ENCODE peak calls at places on chromosomes 2 and 18, in six cellular contexts. One of them, this sample, is unnamed. For H3K4me1, the result is how much of the 10 kb centered on the place peaks cover.

GRCh38 chr2:228652366-228652765 is 470.9 kb upstream of the SPHKAP start:
- DNase-seq in fibroblast of lung: no peak
- DNase-seq in heart left ventricle: no peak
- DNase-seq in mammary epithelial cell: no peak
- DNase-seq in effector memory CD4-positive, alpha-beta T cell: no peak
- DNase-seq in transverse colon: no peak
- DNase-seq in this sample: no peak

GRCh38 chr2:27735263-27735904 is 36.1 kb upstream of the MRPL33 start:
- DNase-seq in mammary epithelial cell: peak
- DNase-seq in heart left ventricle: peak
- DNase-seq in effector memory CD4-positive, alpha-beta T cell: peak
- DNase-seq in fibroblast of lung: peak
- DNase-seq in transverse colon: peak
- DNase-seq in this sample: peak

GRCh38 chr2:220445429-220446105 is 818.1 kb downstream of the SLC4A3 start:
- DNase-seq in effector memory CD4-positive, alpha-beta T cell: no peak
- DNase-seq in transverse colon: no peak
- DNase-seq in fibroblast of lung: no peak
- DNase-seq in heart left ventricle: no peak
- DNase-seq in mammary epithelial cell: no peak
- DNase-seq in this sample: no peak

GRCh38 chr2:217652761-217653160 is 350.0 kb downstream of the TNS1 start:
- DNase-seq in fibroblast of lung: no peak
- DNase-seq in mammary epithelial cell: no peak
- DNase-seq in transverse colon: no peak
- DNase-seq in effector memory CD4-positive, alpha-beta T cell: no peak
- DNase-seq in heart left ventricle: no peak
- DNase-seq in this sample: no peak

GRCh38 chr2:221767106-221767878 is 195.2 kb upstream of the EPHA4 start:
- DNase-seq in heart left ventricle: no peak
- DNase-seq in fibroblast of lung: peak
- DNase-seq in mammary epithelial cell: no peak
- DNase-seq in transverse colon: no peak
- DNase-seq in effector memory CD4-positive, alpha-beta T cell: no peak
- DNase-seq in this sample: no peak

GRCh38 chr2:21620771-21621170 is 497.0 kb downstream of the TDRD15 start:
- DNase-seq in transverse colon: no peak
- DNase-seq in heart left ventricle: no peak
- DNase-seq in effector memory CD4-positive, alpha-beta T cell: no peak
- DNase-seq in fibroblast of lung: no peak
- DNase-seq in mammary epithelial cell: no peak
- DNase-seq in this sample: no peak

GRCh38 chr2:10038123-10038522 is 5.2 kb upstream of the KLF11 start:
- DNase-seq in mammary epithelial cell: no peak
- DNase-seq in effector memory CD4-positive, alpha-beta T cell: no peak
- DNase-seq in heart left ventricle: peak
- DNase-seq in transverse colon: no peak
- DNase-seq in fibroblast of lung: no peak
- DNase-seq in this sample: no peak

GRCh38 chr18:62418258-62418657 is 93.1 kb downstream of the TNFRSF11A start:
- DNase-seq in mammary epithelial cell: no peak
- DNase-seq in fibroblast of lung: no peak
- DNase-seq in effector memory CD4-positive, alpha-beta T cell: no peak
- DNase-seq in transverse colon: no peak
- DNase-seq in heart left ventricle: no peak
- DNase-seq in this sample: peak

GRCh38 chr18:44625367-44625766 is 55.3 kb upstream of the SETBP1 start:
- DNase-seq in effector memory CD4-positive, alpha-beta T cell: no peak
- DNase-seq in heart left ventricle: no peak
- DNase-seq in fibroblast of lung: no peak
- DNase-seq in transverse colon: no peak
- DNase-seq in mammary epithelial cell: no peak
- DNase-seq in this sample: no peak

GRCh38 chr2:157178865-157179264 is 78.6 kb upstream of the GALNT5 start:
- DNase-seq in heart left ventricle: no peak
- DNase-seq in transverse colon: no peak
- DNase-seq in effector memory CD4-positive, alpha-beta T cell: no peak
- DNase-seq in mammary epithelial cell: no peak
- DNase-seq in fibroblast of lung: no peak
- DNase-seq in this sample: no peak

GRCh38 chr2:85248741-85249524 is 78.9 kb downstream of the TGOLN2 start:
- DNase-seq in heart left ventricle: no peak
- DNase-seq in fibroblast of lung: peak
- DNase-seq in effector memory CD4-positive, alpha-beta T cell: no peak
- DNase-seq in mammary epithelial cell: peak
- DNase-seq in transverse colon: peak
- DNase-seq in this sample: no peak

GRCh38 chr2:127261835-127262234 is 32.1 kb downstream of the ERCC3 start:
- DNase-seq in transverse colon: no peak
- DNase-seq in mammary epithelial cell: no peak
- DNase-seq in heart left ventricle: no peak
- DNase-seq in effector memory CD4-positive, alpha-beta T cell: no peak
- DNase-seq in fibroblast of lung: peak
- DNase-seq in this sample: no peak

GRCh38 chr18:7567487-7568425 is 640 bp downstream of the PTPRM start:
- DNase-seq in effector memory CD4-positive, alpha-beta T cell: no peak
- DNase-seq in mammary epithelial cell: peak
- DNase-seq in heart left ventricle: peak
- DNase-seq in fibroblast of lung: peak
- DNase-seq in transverse colon: peak
- DNase-seq in this sample: peak

GRCh38 chr2:175922160-175922559 is 79.9 kb downstream of the LNPK start:
- DNase-seq in transverse colon: no peak
- DNase-seq in heart left ventricle: no peak
- DNase-seq in fibroblast of lung: no peak
- DNase-seq in effector memory CD4-positive, alpha-beta T cell: no peak
- DNase-seq in mammary epithelial cell: no peak
- DNase-seq in this sample: no peak

GRCh38 chr2:229610359-229610758 is 104.0 kb downstream of the DNER start:
- DNase-seq in fibroblast of lung: no peak
- DNase-seq in heart left ventricle: no peak
- DNase-seq in transverse colon: no peak
- DNase-seq in effector memory CD4-positive, alpha-beta T cell: no peak
- DNase-seq in mammary epithelial cell: no peak
- DNase-seq in this sample: no peak

GRCh38 chr2:11771971-11772615 is 25.7 kb downstream of the LPIN1 start:
- DNase-seq in transverse colon: no peak
- DNase-seq in effector memory CD4-positive, alpha-beta T cell: no peak
- DNase-seq in fibroblast of lung: no peak
- DNase-seq in mammary epithelial cell: no peak
- DNase-seq in heart left ventricle: peak
- DNase-seq in this sample: no peak

GRCh38 chr2:190213441-190214335 is 105.9 kb downstream of the HIBCH start:
- DNase-seq in fibroblast of lung: no peak
- DNase-seq in heart left ventricle: no peak
- DNase-seq in mammary epithelial cell: no peak
- DNase-seq in effector memory CD4-positive, alpha-beta T cell: no peak
- DNase-seq in transverse colon: no peak
- DNase-seq in this sample: no peak
- H3K27ac ChIP-seq in fibroblast of lung: no peak
- H3K27ac ChIP-seq in heart left ventricle: peak
- H3K27ac ChIP-seq in mammary epithelial cell: no peak
- H3K27ac ChIP-seq in effector memory CD4-positive, alpha-beta T cell: no peak
- H3K27ac ChIP-seq in transverse colon: no peak
- H3K27ac ChIP-seq in this sample: no peak

GRCh38 chr2:105422801-105423200 is 23.9 kb upstream of the FHL2 start:
- DNase-seq in mammary epithelial cell: no peak
- DNase-seq in heart left ventricle: no peak
- DNase-seq in transverse colon: no peak
- DNase-seq in fibroblast of lung: no peak
- DNase-seq in effector memory CD4-positive, alpha-beta T cell: no peak
- DNase-seq in this sample: no peak

GRCh38 chr2:105428387-105429018 is 29.7 kb upstream of the FHL2 start:
- DNase-seq in transverse colon: no peak
- DNase-seq in effector memory CD4-positive, alpha-beta T cell: no peak
- DNase-seq in fibroblast of lung: no peak
- DNase-seq in mammary epithelial cell: peak
- DNase-seq in heart left ventricle: no peak
- DNase-seq in this sample: no peak

GRCh38 chr2:105426626-105427292 is 27.9 kb upstream of the FHL2 start:
- DNase-seq in heart left ventricle: no peak
- DNase-seq in mammary epithelial cell: no peak
- DNase-seq in transverse colon: no peak
- DNase-seq in fibroblast of lung: no peak
- DNase-seq in effector memory CD4-positive, alpha-beta T cell: no peak
- DNase-seq in this sample: no peak

GRCh38 chr2:105427485-105427884 is 28.6 kb upstream of the FHL2 start:
- DNase-seq in heart left ventricle: no peak
- DNase-seq in transverse colon: no peak
- DNase-seq in effector memory CD4-positive, alpha-beta T cell: no peak
- DNase-seq in fibroblast of lung: no peak
- DNase-seq in mammary epithelial cell: no peak
- DNase-seq in this sample: no peak

DNA sequence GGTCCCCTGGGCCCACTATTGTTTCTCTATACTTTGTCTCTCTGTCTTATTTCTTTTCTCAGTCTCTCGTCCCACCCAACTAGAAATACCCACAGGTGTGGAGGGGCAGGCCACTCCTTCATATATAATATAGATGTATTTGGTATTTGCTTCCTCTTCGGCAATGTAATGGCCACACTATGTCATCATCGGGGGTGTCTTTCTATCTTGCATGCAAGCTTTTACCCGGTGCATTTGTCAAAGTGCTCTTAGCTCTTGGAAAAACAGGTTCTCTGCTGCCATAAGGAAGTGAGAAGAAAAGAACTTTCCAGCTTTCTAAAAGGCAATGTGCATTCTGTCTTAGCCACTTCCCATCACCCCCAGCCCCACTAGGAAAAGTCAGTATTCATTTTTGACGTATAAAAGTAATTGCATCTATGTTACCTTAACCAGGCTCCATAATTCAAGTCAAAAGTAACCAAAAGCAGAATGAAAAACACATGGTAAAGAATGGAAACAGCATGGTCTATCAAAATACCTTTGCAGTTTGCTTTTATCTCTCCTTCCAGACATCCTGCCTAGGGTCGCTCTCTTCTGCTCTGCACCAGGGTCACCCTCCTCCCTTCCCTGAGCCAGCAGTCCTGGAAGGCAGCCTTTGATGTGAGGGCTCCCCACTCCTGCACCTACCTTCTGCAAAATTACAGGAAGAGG is 27.2 kb upstream of the FHL2 start:
- DNase-seq in heart left ventricle: no peak
- DNase-seq in fibroblast of lung: no peak
- DNase-seq in effector memory CD4-positive, alpha-beta T cell: no peak
- DNase-seq in transverse colon: no peak
- DNase-seq in mammary epithelial cell: no peak
- DNase-seq in this sample: no peak
- H3K4me3 ChIP-seq in heart left ventricle: no peak
- H3K4me3 ChIP-seq in fibroblast of lung: no peak
- H3K4me3 ChIP-seq in effector memory CD4-positive, alpha-beta T cell: no peak
- H3K4me3 ChIP-seq in transverse colon: no peak
- H3K4me3 ChIP-seq in mammary epithelial cell: no peak
- H3K4me3 ChIP-seq in this sample: peak

DNA sequence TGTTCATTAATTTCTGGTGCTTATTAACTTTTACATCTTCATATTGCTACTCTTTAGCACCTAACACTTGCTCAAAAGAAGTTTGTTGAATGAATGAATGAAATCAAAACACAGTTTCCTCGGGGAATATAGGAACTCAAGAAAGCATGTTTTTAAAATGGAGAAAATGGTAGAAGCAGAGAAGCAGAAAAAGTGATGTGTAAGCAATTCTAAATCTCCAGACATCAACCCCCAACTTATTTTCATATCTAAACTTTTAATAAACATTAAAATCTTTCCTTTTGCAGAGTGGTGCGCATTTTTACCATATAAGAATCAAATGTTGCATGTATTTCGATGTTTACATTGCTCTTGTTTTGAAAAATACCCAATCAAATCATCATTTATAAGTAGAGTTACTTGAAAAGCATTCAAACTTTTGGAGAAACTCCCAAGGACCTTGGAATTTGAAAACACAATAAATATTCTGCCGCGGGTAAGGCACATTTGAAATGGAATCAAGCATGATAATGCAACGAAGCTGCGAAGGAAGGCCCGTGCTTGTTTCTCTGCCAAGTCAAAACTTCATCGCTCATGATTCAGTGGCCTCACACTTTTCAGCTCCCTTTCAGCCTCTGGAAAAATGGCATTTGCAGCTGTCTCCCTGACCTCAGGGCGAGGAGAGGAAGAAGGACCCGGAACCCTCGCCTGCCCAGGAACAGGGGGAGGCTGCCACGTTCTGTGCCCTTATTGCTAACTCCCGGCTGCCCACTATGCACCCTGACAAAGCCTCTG is 26.7 kb upstream of the SMIM21 start:
- DNase-seq in heart left ventricle: no peak
- DNase-seq in fibroblast of lung: peak
- DNase-seq in transverse colon: no peak
- DNase-seq in mammary epithelial cell: no peak
- DNase-seq in effector memory CD4-positive, alpha-beta T cell: no peak
- DNase-seq in this sample: no peak
- H3K4me1 ChIP-seq in heart left ventricle: under half
- H3K4me1 ChIP-seq in fibroblast of lung: under half
- H3K4me1 ChIP-seq in transverse colon: under half
- H3K4me1 ChIP-seq in mammary epithelial cell: under half
- H3K4me1 ChIP-seq in effector memory CD4-positive, alpha-beta T cell: under half
- H3K4me1 ChIP-seq in this sample: under half

DNA sequence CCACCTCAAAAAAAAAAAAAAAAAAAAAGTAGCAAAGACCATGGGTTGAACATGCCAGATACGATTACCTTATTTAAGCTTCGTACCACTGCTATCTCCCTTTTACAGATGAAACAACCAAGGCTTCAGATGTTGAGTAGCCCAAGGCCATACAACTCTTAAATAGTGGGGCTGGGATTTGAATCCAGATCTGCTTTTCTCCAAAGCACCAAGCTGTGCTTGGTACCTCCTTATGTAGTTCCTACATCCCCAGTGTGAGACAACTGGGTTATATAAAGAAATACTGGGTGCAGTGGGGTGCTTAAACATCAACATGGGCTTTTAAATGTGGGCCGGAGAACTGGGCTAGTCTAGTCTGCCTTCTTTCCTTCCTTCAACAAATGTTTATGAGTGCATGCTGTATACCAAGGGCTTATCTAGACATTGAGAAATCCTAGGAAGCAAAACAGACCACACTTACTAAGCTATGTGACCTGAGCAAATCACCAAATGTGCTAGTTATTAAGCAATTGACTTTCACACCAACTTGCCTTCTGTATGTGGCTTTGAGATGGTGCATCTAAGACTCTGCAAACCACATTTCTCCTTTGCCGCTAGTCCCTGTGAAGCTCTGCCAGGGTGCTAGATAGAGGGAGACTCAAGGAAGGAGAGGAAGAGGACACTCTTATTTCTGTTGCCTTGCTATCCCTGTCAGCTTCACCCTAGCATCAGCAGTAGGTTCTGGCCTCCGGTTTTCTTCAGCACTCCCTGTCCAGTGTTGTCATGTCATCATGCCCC is 206.8 kb upstream of the FBXO11 start:
- DNase-seq in heart left ventricle: no peak
- DNase-seq in effector memory CD4-positive, alpha-beta T cell: no peak
- DNase-seq in fibroblast of lung: peak
- DNase-seq in transverse colon: no peak
- DNase-seq in mammary epithelial cell: peak
- DNase-seq in this sample: no peak
- H3K27ac ChIP-seq in heart left ventricle: no peak
- H3K27ac ChIP-seq in effector memory CD4-positive, alpha-beta T cell: no peak
- H3K27ac ChIP-seq in fibroblast of lung: no peak
- H3K27ac ChIP-seq in transverse colon: no peak
- H3K27ac ChIP-seq in mammary epithelial cell: peak
- H3K27ac ChIP-seq in this sample: no peak

GRCh38 chr18:35158728-35159443 is 81.9 kb upstream of the ZNF397 start:
- DNase-seq in mammary epithelial cell: no peak
- DNase-seq in fibroblast of lung: no peak
- DNase-seq in transverse colon: no peak
- DNase-seq in heart left ventricle: no peak
- DNase-seq in effector memory CD4-positive, alpha-beta T cell: no peak
- DNase-seq in this sample: peak
- H3K4me3 ChIP-seq in mammary epithelial cell: no peak
- H3K4me3 ChIP-seq in fibroblast of lung: no peak
- H3K4me3 ChIP-seq in transverse colon: no peak
- H3K4me3 ChIP-seq in heart left ventricle: no peak
- H3K4me3 ChIP-seq in effector memory CD4-positive, alpha-beta T cell: no peak
- H3K4me3 ChIP-seq in this sample: no peak